ENCODE peak calls at places on chromosomes 1 and 21, in seven cellular contexts. E is T-helper 2 cell, V is AG20443, K is WTC11, F is anterior cingulate cortex, R is non-pigmented ciliary epithelial cell, D is LoVo. Z is an unnamed sample.

GRCh38 chr21:44505673-44506278 is 34.2 kb downstream of the KRTAP10-1 start:
- DNase-seq in E (no peak), V (no peak), K (no peak), F (no peak), R (no peak), D (no peak), Z (no peak)

GRCh38 chr1:29832471-29832870 is 596.1 kb downstream of the PTPRU start:
- DNase-seq in E (no peak), V (no peak), K (no peak), F (no peak), R (no peak), D (no peak), Z (no peak)

GRCh38 chr1:179369751-179370341 is 4.1 kb downstream of the AXDND1 start:
- DNase-seq in E (no peak), V (peak), K (no peak), F (peak), R (no peak), D (peak), Z (no peak)

GRCh38 chr1:197224160-197224559 is 43.9 kb upstream of the CRB1 start:
- DNase-seq in E (no peak), V (peak), K (no peak), F (no peak), R (no peak), D (no peak), Z (no peak)

GRCh38 chr1:116167625-116168276 is 56.6 kb downstream of the MAB21L3 start:
- DNase-seq in E (no peak), V (peak), K (peak), F (no peak), R (no peak), D (no peak), Z (no peak)

GRCh38 chr21:42568834-42569731 is 55.4 kb downstream of the SLC37A1 start:
- DNase-seq in E (no peak), V (no peak), K (peak), F (no peak), R (no peak), D (no peak), Z (no peak)

GRCh38 chr1:15835205-15835740 is 12.2 kb upstream of the SPEN start:
- DNase-seq in E (peak), V (no peak), K (no peak), F (no peak), R (no peak), D (peak), Z (no peak)

GRCh38 chr1:7313081-7313546 is 458.0 kb upstream of the VAMP3 start:
- DNase-seq in E (no peak), V (no peak), K (no peak), F (no peak), R (no peak), D (no peak), Z (no peak)

GRCh38 chr1:101820080-101820479 is 176.6 kb downstream of the OLFM3 start:
- DNase-seq in E (no peak), V (no peak), K (no peak), F (no peak), R (peak), D (peak), Z (peak)

GRCh38 chr1:219990782-219991510 is 55.4 kb downstream of the EPRS1 start:
- DNase-seq in E (no peak), V (peak), K (no peak), F (no peak), R (no peak), D (peak), Z (no peak)

GRCh38 chr1:2991753-2992495 is 29.3 kb upstream of the ACTRT2 start:
- DNase-seq in E (no peak), V (no peak), K (no peak), F (no peak), R (no peak), D (no peak), Z (peak)

GRCh38 chr21:45460011-45460565 is 55.1 kb downstream of the COL18A1 start:
- DNase-seq in E (peak), V (no peak), K (no peak), F (no peak), R (no peak), D (no peak), Z (no peak)

GRCh38 chr1:243325305-243325890 is 69.6 kb downstream of the SDCCAG8 start:
- DNase-seq in E (no peak), V (peak), K (no peak), F (no peak), R (peak), D (peak), Z (no peak)

GRCh38 chr1:247471445-247472016 is 13.6 kb upstream of the OR2B11 start:
- DNase-seq in E (no peak), V (no peak), K (no peak), F (no peak), R (no peak), D (no peak), Z (no peak)

GRCh38 chr1:32047701-32048100 is 25.0 kb upstream of the TMEM39B start:
- DNase-seq in E (no peak), V (no peak), K (no peak), F (no peak), R (no peak), D (no peak), Z (no peak)

GRCh38 chr1:201310986-201311355 is 27.7 kb downstream of the PKP1 start:
- DNase-seq in E (no peak), V (peak), K (no peak), F (no peak), R (no peak), D (peak), Z (no peak)

Z was measured in head of caudate nucleus.